ENCODE peak calls at places on chromosomes 13 and 19, in seven cellular contexts. One of them, this sample, is unnamed.

GRCh38 chr19:38425810-38426466 is at the start of gene RASGRP4:
- DNase-seq in T-helper 1 cell: no peak
- DNase-seq in NCI-H460: no peak
- DNase-seq in HEK293T: no peak
- DNase-seq in fibroblast of lung: no peak
- DNase-seq in osteocyte: no peak
- DNase-seq in mucosa of descending colon: peak
- DNase-seq in this sample: no peak

GRCh38 chr19:1577929-1578618 is 9.9 kb upstream of the MEX3D start:
- DNase-seq in T-helper 1 cell: no peak
- DNase-seq in NCI-H460: no peak
- DNase-seq in HEK293T: no peak
- DNase-seq in fibroblast of lung: no peak
- DNase-seq in osteocyte: no peak
- DNase-seq in mucosa of descending colon: no peak
- DNase-seq in this sample: no peak

GRCh38 chr19:1860133-1860775 is 3.1 kb downstream of the KLF16 start:
- DNase-seq in T-helper 1 cell: peak
- DNase-seq in NCI-H460: no peak
- DNase-seq in HEK293T: peak
- DNase-seq in fibroblast of lung: peak
- DNase-seq in osteocyte: peak
- DNase-seq in mucosa of descending colon: peak
- DNase-seq in this sample: no peak

GRCh38 chr13:68190826-68191225 is 960.7 kb upstream of the PCDH9 start:
- DNase-seq in T-helper 1 cell: no peak
- DNase-seq in NCI-H460: peak
- DNase-seq in HEK293T: no peak
- DNase-seq in fibroblast of lung: peak
- DNase-seq in osteocyte: no peak
- DNase-seq in mucosa of descending colon: no peak
- DNase-seq in this sample: no peak

GRCh38 chr13:109010912-109011311 is 381.5 kb downstream of the MYO16 start:
- DNase-seq in T-helper 1 cell: no peak
- DNase-seq in NCI-H460: no peak
- DNase-seq in HEK293T: no peak
- DNase-seq in fibroblast of lung: no peak
- DNase-seq in osteocyte: no peak
- DNase-seq in mucosa of descending colon: no peak
- DNase-seq in this sample: no peak

GRCh38 chr13:50107205-50107604 is 92.0 kb downstream of the KCNRG start:
- DNase-seq in T-helper 1 cell: no peak
- DNase-seq in NCI-H460: no peak
- DNase-seq in HEK293T: no peak
- DNase-seq in fibroblast of lung: peak
- DNase-seq in osteocyte: no peak
- DNase-seq in mucosa of descending colon: no peak
- DNase-seq in this sample: no peak

GRCh38 chr13:106033634-106034033 is 501.8 kb downstream of the EFNB2 start:
- DNase-seq in T-helper 1 cell: no peak
- DNase-seq in NCI-H460: no peak
- DNase-seq in HEK293T: peak
- DNase-seq in fibroblast of lung: peak
- DNase-seq in osteocyte: no peak
- DNase-seq in mucosa of descending colon: no peak
- DNase-seq in this sample: peak

GRCh38 chr13:40986328-40986856 is 32.7 kb downstream of the ELF1 start:
- DNase-seq in T-helper 1 cell: no peak
- DNase-seq in NCI-H460: no peak
- DNase-seq in HEK293T: no peak
- DNase-seq in fibroblast of lung: peak
- DNase-seq in osteocyte: no peak
- DNase-seq in mucosa of descending colon: no peak
- DNase-seq in this sample: peak

GRCh38 chr13:46211521-46212351 is at the start of gene LRRC63:
- DNase-seq in T-helper 1 cell: peak
- DNase-seq in NCI-H460: peak
- DNase-seq in HEK293T: peak
- DNase-seq in fibroblast of lung: peak
- DNase-seq in osteocyte: peak
- DNase-seq in mucosa of descending colon: peak
- DNase-seq in this sample: peak

GRCh38 chr19:16372065-16372915 is 47.7 kb downstream of the KLF2 start:
- DNase-seq in T-helper 1 cell: no peak
- DNase-seq in NCI-H460: no peak
- DNase-seq in HEK293T: no peak
- DNase-seq in fibroblast of lung: no peak
- DNase-seq in osteocyte: no peak
- DNase-seq in mucosa of descending colon: no peak
- DNase-seq in this sample: no peak

GRCh38 chr13:20616059-20616797 is 49.3 kb downstream of the IFT88 start:
- DNase-seq in T-helper 1 cell: no peak
- DNase-seq in NCI-H460: peak
- DNase-seq in HEK293T: no peak
- DNase-seq in fibroblast of lung: peak
- DNase-seq in osteocyte: no peak
- DNase-seq in mucosa of descending colon: no peak
- DNase-seq in this sample: no peak

GRCh38 chr19:20565321-20566018 is at the start of gene ZNF737:
- DNase-seq in T-helper 1 cell: peak
- DNase-seq in NCI-H460: no peak
- DNase-seq in HEK293T: peak
- DNase-seq in fibroblast of lung: peak
- DNase-seq in osteocyte: peak
- DNase-seq in mucosa of descending colon: peak
- DNase-seq in this sample: peak

This sample was measured in SK-MEL-5.